ENCODE peak calls at places on chromosome 1, in nine cellular contexts. One of them, this sample, is unnamed.

GRCh38 chr1:47782414-47783165 is 214.6 kb downstream of the TRABD2B start:
- DNase-seq in SHP77: no peak
- DNase-seq in cardiac fibroblast: no peak
- DNase-seq in HAP-1: no peak
- DNase-seq in amygdala: no peak
- DNase-seq in GM12892: no peak
- DNase-seq in T-cell: no peak
- DNase-seq in ELR: no peak
- DNase-seq in activated CD8-positive, alpha-beta T cell treated with anti-CD3 and anti-CD28 coated beads for 36 hours: no peak
- DNase-seq in this sample: no peak

GRCh38 chr1:29835486-29836273 is 599.4 kb downstream of the PTPRU start:
- DNase-seq in SHP77: peak
- DNase-seq in cardiac fibroblast: no peak
- DNase-seq in HAP-1: no peak
- DNase-seq in amygdala: no peak
- DNase-seq in GM12892: no peak
- DNase-seq in T-cell: no peak
- DNase-seq in ELR: no peak
- DNase-seq in activated CD8-positive, alpha-beta T cell treated with anti-CD3 and anti-CD28 coated beads for 36 hours: no peak
- DNase-seq in this sample: peak

GRCh38 chr1:116826818-116827606 is 72.8 kb downstream of the CD2 start:
- DNase-seq in SHP77: peak
- DNase-seq in cardiac fibroblast: peak
- DNase-seq in HAP-1: no peak
- DNase-seq in amygdala: no peak
- DNase-seq in GM12892: peak
- DNase-seq in T-cell: no peak
- DNase-seq in ELR: peak
- DNase-seq in activated CD8-positive, alpha-beta T cell treated with anti-CD3 and anti-CD28 coated beads for 36 hours: peak
- DNase-seq in this sample: peak

GRCh38 chr1:109928591-109929111 is 18.0 kb downstream of the CSF1 start:
- DNase-seq in SHP77: no peak
- DNase-seq in cardiac fibroblast: peak
- DNase-seq in HAP-1: no peak
- DNase-seq in amygdala: no peak
- DNase-seq in GM12892: no peak
- DNase-seq in T-cell: no peak
- DNase-seq in ELR: peak
- DNase-seq in activated CD8-positive, alpha-beta T cell treated with anti-CD3 and anti-CD28 coated beads for 36 hours: no peak
- DNase-seq in this sample: no peak

GRCh38 chr1:1539310-1540014 is 962 bp downstream of the TMEM240 start:
- DNase-seq in SHP77: no peak
- DNase-seq in cardiac fibroblast: peak
- DNase-seq in HAP-1: no peak
- DNase-seq in amygdala: no peak
- DNase-seq in GM12892: no peak
- DNase-seq in T-cell: no peak
- DNase-seq in ELR: peak
- DNase-seq in activated CD8-positive, alpha-beta T cell treated with anti-CD3 and anti-CD28 coated beads for 36 hours: no peak
- DNase-seq in this sample: no peak

GRCh38 chr1:47875831-47876586 is 121.2 kb downstream of the TRABD2B start:
- DNase-seq in SHP77: no peak
- DNase-seq in cardiac fibroblast: no peak
- DNase-seq in HAP-1: no peak
- DNase-seq in amygdala: no peak
- DNase-seq in GM12892: no peak
- DNase-seq in T-cell: no peak
- DNase-seq in ELR: no peak
- DNase-seq in activated CD8-positive, alpha-beta T cell treated with anti-CD3 and anti-CD28 coated beads for 36 hours: no peak
- DNase-seq in this sample: no peak

GRCh38 chr1:178818416-178818815 is 52.5 kb downstream of the ANGPTL1 start:
- DNase-seq in SHP77: no peak
- DNase-seq in cardiac fibroblast: peak
- DNase-seq in HAP-1: no peak
- DNase-seq in amygdala: no peak
- DNase-seq in GM12892: no peak
- DNase-seq in T-cell: no peak
- DNase-seq in ELR: peak
- DNase-seq in activated CD8-positive, alpha-beta T cell treated with anti-CD3 and anti-CD28 coated beads for 36 hours: no peak
- DNase-seq in this sample: no peak

GRCh38 chr1:160553778-160554177 is 25.5 kb downstream of the CD84 start:
- DNase-seq in SHP77: no peak
- DNase-seq in cardiac fibroblast: no peak
- DNase-seq in HAP-1: no peak
- DNase-seq in amygdala: no peak
- DNase-seq in GM12892: no peak
- DNase-seq in T-cell: no peak
- DNase-seq in ELR: no peak
- DNase-seq in activated CD8-positive, alpha-beta T cell treated with anti-CD3 and anti-CD28 coated beads for 36 hours: no peak
- DNase-seq in this sample: no peak

GRCh38 chr1:25631750-25632495 is 15.3 kb downstream of the MAN1C1 start:
- DNase-seq in SHP77: no peak
- DNase-seq in cardiac fibroblast: no peak
- DNase-seq in HAP-1: no peak
- DNase-seq in amygdala: no peak
- DNase-seq in GM12892: no peak
- DNase-seq in T-cell: no peak
- DNase-seq in ELR: no peak
- DNase-seq in activated CD8-positive, alpha-beta T cell treated with anti-CD3 and anti-CD28 coated beads for 36 hours: peak
- DNase-seq in this sample: no peak

GRCh38 chr1:91916811-91917460 is 31.0 kb upstream of the TGFBR3 start:
- DNase-seq in SHP77: no peak
- DNase-seq in cardiac fibroblast: no peak
- DNase-seq in HAP-1: no peak
- DNase-seq in amygdala: no peak
- DNase-seq in GM12892: no peak
- DNase-seq in T-cell: no peak
- DNase-seq in ELR: no peak
- DNase-seq in activated CD8-positive, alpha-beta T cell treated with anti-CD3 and anti-CD28 coated beads for 36 hours: no peak
- DNase-seq in this sample: no peak

GRCh38 chr1:85033221-85033620 is 15.1 kb downstream of the MCOLN3 start:
- DNase-seq in SHP77: no peak
- DNase-seq in cardiac fibroblast: no peak
- DNase-seq in HAP-1: no peak
- DNase-seq in amygdala: no peak
- DNase-seq in GM12892: no peak
- DNase-seq in T-cell: no peak
- DNase-seq in ELR: no peak
- DNase-seq in activated CD8-positive, alpha-beta T cell treated with anti-CD3 and anti-CD28 coated beads for 36 hours: no peak
- DNase-seq in this sample: no peak

GRCh38 chr1:53619088-53619810 is 119.7 kb downstream of the GLIS1 start:
- DNase-seq in SHP77: no peak
- DNase-seq in cardiac fibroblast: no peak
- DNase-seq in HAP-1: no peak
- DNase-seq in amygdala: no peak
- DNase-seq in GM12892: no peak
- DNase-seq in T-cell: no peak
- DNase-seq in ELR: no peak
- DNase-seq in activated CD8-positive, alpha-beta T cell treated with anti-CD3 and anti-CD28 coated beads for 36 hours: no peak
- DNase-seq in this sample: no peak

GRCh38 chr1:217313096-217313495 is 317.8 kb downstream of the GPATCH2 start:
- DNase-seq in SHP77: no peak
- DNase-seq in cardiac fibroblast: no peak
- DNase-seq in HAP-1: no peak
- DNase-seq in amygdala: no peak
- DNase-seq in GM12892: no peak
- DNase-seq in T-cell: no peak
- DNase-seq in ELR: no peak
- DNase-seq in activated CD8-positive, alpha-beta T cell treated with anti-CD3 and anti-CD28 coated beads for 36 hours: no peak
- DNase-seq in this sample: no peak

GRCh38 chr1:10429868-10430215 is 391 bp upstream of the CENPS start:
- DNase-seq in SHP77: no peak
- DNase-seq in cardiac fibroblast: peak
- DNase-seq in HAP-1: no peak
- DNase-seq in amygdala: no peak
- DNase-seq in GM12892: no peak
- DNase-seq in T-cell: no peak
- DNase-seq in ELR: peak
- DNase-seq in activated CD8-positive, alpha-beta T cell treated with anti-CD3 and anti-CD28 coated beads for 36 hours: peak
- DNase-seq in this sample: no peak

GRCh38 chr1:151868404-151868980 is 15.0 kb upstream of the THEM5 start:
- DNase-seq in SHP77: no peak
- DNase-seq in cardiac fibroblast: peak
- DNase-seq in HAP-1: no peak
- DNase-seq in amygdala: no peak
- DNase-seq in GM12892: no peak
- DNase-seq in T-cell: no peak
- DNase-seq in ELR: no peak
- DNase-seq in activated CD8-positive, alpha-beta T cell treated with anti-CD3 and anti-CD28 coated beads for 36 hours: no peak
- DNase-seq in this sample: no peak

GRCh38 chr1:4033129-4033676 is 133.1 kb upstream of the C1orf174 start:
- DNase-seq in SHP77: no peak
- DNase-seq in cardiac fibroblast: no peak
- DNase-seq in HAP-1: no peak
- DNase-seq in amygdala: no peak
- DNase-seq in GM12892: no peak
- DNase-seq in T-cell: no peak
- DNase-seq in ELR: no peak
- DNase-seq in activated CD8-positive, alpha-beta T cell treated with anti-CD3 and anti-CD28 coated beads for 36 hours: no peak
- DNase-seq in this sample: no peak

GRCh38 chr1:150024156-150024555 is 13.6 kb upstream of the OTUD7B start:
- DNase-seq in SHP77: no peak
- DNase-seq in cardiac fibroblast: no peak
- DNase-seq in HAP-1: no peak
- DNase-seq in amygdala: no peak
- DNase-seq in GM12892: no peak
- DNase-seq in T-cell: no peak
- DNase-seq in ELR: no peak
- DNase-seq in activated CD8-positive, alpha-beta T cell treated with anti-CD3 and anti-CD28 coated beads for 36 hours: no peak
- DNase-seq in this sample: no peak

GRCh38 chr1:119948342-119949214 is 52.3 kb upstream of the ADAM30 start:
- DNase-seq in SHP77: peak
- DNase-seq in cardiac fibroblast: peak
- DNase-seq in HAP-1: peak
- DNase-seq in amygdala: peak
- DNase-seq in GM12892: no peak
- DNase-seq in T-cell: peak
- DNase-seq in ELR: peak
- DNase-seq in activated CD8-positive, alpha-beta T cell treated with anti-CD3 and anti-CD28 coated beads for 36 hours: peak
- DNase-seq in this sample: peak

GRCh38 chr1:195097316-195097715 is 1510.9 kb downstream of the KCNT2 start:
- DNase-seq in SHP77: no peak
- DNase-seq in cardiac fibroblast: no peak
- DNase-seq in HAP-1: no peak
- DNase-seq in amygdala: no peak
- DNase-seq in GM12892: no peak
- DNase-seq in T-cell: no peak
- DNase-seq in ELR: peak
- DNase-seq in activated CD8-positive, alpha-beta T cell treated with anti-CD3 and anti-CD28 coated beads for 36 hours: no peak
- DNase-seq in this sample: peak

GRCh38 chr1:174274452-174274851 is 115.1 kb downstream of the RABGAP1L start:
- DNase-seq in SHP77: no peak
- DNase-seq in cardiac fibroblast: no peak
- DNase-seq in HAP-1: peak
- DNase-seq in amygdala: no peak
- DNase-seq in GM12892: no peak
- DNase-seq in T-cell: no peak
- DNase-seq in ELR: no peak
- DNase-seq in activated CD8-positive, alpha-beta T cell treated with anti-CD3 and anti-CD28 coated beads for 36 hours: no peak
- DNase-seq in this sample: no peak

GRCh38 chr1:90925928-90926869 is 95.6 kb downstream of the ZNF644 start:
- DNase-seq in SHP77: no peak
- DNase-seq in cardiac fibroblast: peak
- DNase-seq in HAP-1: no peak
- DNase-seq in amygdala: no peak
- DNase-seq in GM12892: no peak
- DNase-seq in T-cell: no peak
- DNase-seq in ELR: peak
- DNase-seq in activated CD8-positive, alpha-beta T cell treated with anti-CD3 and anti-CD28 coated beads for 36 hours: no peak
- DNase-seq in this sample: no peak

GRCh38 chr1:6962956-6963915 is 178.0 kb downstream of the CAMTA1 start:
- DNase-seq in SHP77: peak
- DNase-seq in cardiac fibroblast: no peak
- DNase-seq in HAP-1: peak
- DNase-seq in amygdala: no peak
- DNase-seq in GM12892: no peak
- DNase-seq in T-cell: no peak
- DNase-seq in ELR: peak
- DNase-seq in activated CD8-positive, alpha-beta T cell treated with anti-CD3 and anti-CD28 coated beads for 36 hours: peak
- DNase-seq in this sample: peak

GRCh38 chr1:197173571-197174482 is 27.4 kb upstream of the ASPM start:
- DNase-seq in SHP77: no peak
- DNase-seq in cardiac fibroblast: peak
- DNase-seq in HAP-1: no peak
- DNase-seq in amygdala: no peak
- DNase-seq in GM12892: no peak
- DNase-seq in T-cell: no peak
- DNase-seq in ELR: peak
- DNase-seq in activated CD8-positive, alpha-beta T cell treated with anti-CD3 and anti-CD28 coated beads for 36 hours: no peak
- DNase-seq in this sample: no peak

GRCh38 chr1:179327679-179328078 is 34.1 kb downstream of the SOAT1 start:
- DNase-seq in SHP77: no peak
- DNase-seq in cardiac fibroblast: no peak
- DNase-seq in HAP-1: no peak
- DNase-seq in amygdala: no peak
- DNase-seq in GM12892: no peak
- DNase-seq in T-cell: no peak
- DNase-seq in ELR: no peak
- DNase-seq in activated CD8-positive, alpha-beta T cell treated with anti-CD3 and anti-CD28 coated beads for 36 hours: no peak
- DNase-seq in this sample: no peak

GRCh38 chr1:196400478-196401453 is 207.5 kb downstream of the KCNT2 start:
- DNase-seq in SHP77: no peak
- DNase-seq in cardiac fibroblast: peak
- DNase-seq in HAP-1: no peak
- DNase-seq in amygdala: no peak
- DNase-seq in GM12892: no peak
- DNase-seq in T-cell: no peak
- DNase-seq in ELR: peak
- DNase-seq in activated CD8-positive, alpha-beta T cell treated with anti-CD3 and anti-CD28 coated beads for 36 hours: no peak
- DNase-seq in this sample: peak

GRCh38 chr1:59214764-59215208 is 82.1 kb upstream of the FGGY start:
- DNase-seq in SHP77: peak
- DNase-seq in cardiac fibroblast: no peak
- DNase-seq in HAP-1: no peak
- DNase-seq in amygdala: no peak
- DNase-seq in GM12892: no peak
- DNase-seq in T-cell: no peak
- DNase-seq in ELR: no peak
- DNase-seq in activated CD8-positive, alpha-beta T cell treated with anti-CD3 and anti-CD28 coated beads for 36 hours: no peak
- DNase-seq in this sample: no peak

GRCh38 chr1:77866296-77866695 is 22.1 kb upstream of the NEXN start:
- DNase-seq in SHP77: no peak
- DNase-seq in cardiac fibroblast: peak
- DNase-seq in HAP-1: no peak
- DNase-seq in amygdala: no peak
- DNase-seq in GM12892: no peak
- DNase-seq in T-cell: no peak
- DNase-seq in ELR: peak
- DNase-seq in activated CD8-positive, alpha-beta T cell treated with anti-CD3 and anti-CD28 coated beads for 36 hours: no peak
- DNase-seq in this sample: no peak

GRCh38 chr1:218330043-218330623 is 15.0 kb upstream of the TGFB2 start:
- DNase-seq in SHP77: no peak
- DNase-seq in cardiac fibroblast: peak
- DNase-seq in HAP-1: peak
- DNase-seq in amygdala: no peak
- DNase-seq in GM12892: no peak
- DNase-seq in T-cell: no peak
- DNase-seq in ELR: peak
- DNase-seq in activated CD8-positive, alpha-beta T cell treated with anti-CD3 and anti-CD28 coated beads for 36 hours: no peak
- DNase-seq in this sample: peak

GRCh38 chr1:59506952-59507351 is 210.1 kb downstream of the FGGY start:
- DNase-seq in SHP77: no peak
- DNase-seq in cardiac fibroblast: peak
- DNase-seq in HAP-1: no peak
- DNase-seq in amygdala: no peak
- DNase-seq in GM12892: no peak
- DNase-seq in T-cell: no peak
- DNase-seq in ELR: no peak
- DNase-seq in activated CD8-positive, alpha-beta T cell treated with anti-CD3 and anti-CD28 coated beads for 36 hours: no peak
- DNase-seq in this sample: peak